ENCODE peak calls at places on chromosome 12, in four cellular contexts. One of them, this sample, is unnamed. For H3K9me3, the result is how much of the 10 kb centered on the place peaks cover.

GRCh38 chr12:21971344-21971743 is 30.1 kb upstream of the ABCC9 start:
- DNase-seq in mammary epithelial cell: no peak
- DNase-seq in HepG2: no peak
- DNase-seq in fibroblast of lung: no peak
- DNase-seq in this sample: no peak

GRCh38 chr12:49819786-49820185 is 8.4 kb downstream of the NCKAP5L start:
- DNase-seq in mammary epithelial cell: no peak
- DNase-seq in HepG2: no peak
- DNase-seq in fibroblast of lung: no peak
- DNase-seq in this sample: no peak

GRCh38 chr12:23831739-23832138 is 117.7 kb downstream of the SOX5 start:
- DNase-seq in mammary epithelial cell: no peak
- DNase-seq in HepG2: no peak
- DNase-seq in fibroblast of lung: no peak
- DNase-seq in this sample: no peak

GRCh38 chr12:22334696-22335290 is at the start of gene ST8SIA1:
- DNase-seq in mammary epithelial cell: peak
- DNase-seq in HepG2: peak
- DNase-seq in fibroblast of lung: no peak
- DNase-seq in this sample: peak

GRCh38 chr12:25089738-25090137 is 105.2 kb downstream of the DNAI7 start:
- DNase-seq in mammary epithelial cell: peak
- DNase-seq in HepG2: no peak
- DNase-seq in fibroblast of lung: peak
- DNase-seq in this sample: no peak

GRCh38 chr12:14716848-14717444 is 20.5 kb upstream of the GUCY2C start:
- DNase-seq in mammary epithelial cell: peak
- DNase-seq in HepG2: peak
- DNase-seq in fibroblast of lung: peak
- DNase-seq in this sample: peak

GRCh38 chr12:38508246-38508645 is 191.7 kb downstream of the ALG10B start:
- DNase-seq in mammary epithelial cell: peak
- DNase-seq in HepG2: no peak
- DNase-seq in fibroblast of lung: no peak
- DNase-seq in this sample: no peak

GRCh38 chr12:5305425-5305824 is 126.5 kb upstream of the NTF3 start:
- DNase-seq in mammary epithelial cell: no peak
- DNase-seq in HepG2: no peak
- DNase-seq in fibroblast of lung: no peak
- DNase-seq in this sample: no peak

GRCh38 chr12:95099270-95099790 is 25.9 kb upstream of the NR2C1 start:
- DNase-seq in mammary epithelial cell: peak
- DNase-seq in HepG2: no peak
- DNase-seq in fibroblast of lung: no peak
- DNase-seq in this sample: no peak

GRCh38 chr12:9936597-9936996 is 4.4 kb upstream of the CLEC2A start:
- DNase-seq in mammary epithelial cell: no peak
- DNase-seq in HepG2: no peak
- DNase-seq in fibroblast of lung: no peak
- DNase-seq in this sample: no peak

GRCh38 chr12:130984183-130985058 is 30.7 kb downstream of the ADGRD1 start:
- DNase-seq in mammary epithelial cell: no peak
- DNase-seq in HepG2: peak
- DNase-seq in fibroblast of lung: no peak
- DNase-seq in this sample: no peak

GRCh38 chr12:45416161-45416560 is 200.3 kb downstream of the ANO6 start:
- DNase-seq in mammary epithelial cell: no peak
- DNase-seq in HepG2: no peak
- DNase-seq in fibroblast of lung: no peak
- DNase-seq in this sample: no peak

GRCh38 chr12:64737539-64737938 is 21.7 kb downstream of the GNS start:
- DNase-seq in mammary epithelial cell: peak
- DNase-seq in HepG2: no peak
- DNase-seq in fibroblast of lung: no peak
- DNase-seq in this sample: no peak

GRCh38 chr12:128929046-128929445 is 75.8 kb downstream of the GLT1D1 start:
- DNase-seq in mammary epithelial cell: no peak
- DNase-seq in HepG2: no peak
- DNase-seq in fibroblast of lung: no peak
- DNase-seq in this sample: no peak

GRCh38 chr12:128932521-128932920 is 79.2 kb downstream of the GLT1D1 start:
- DNase-seq in mammary epithelial cell: no peak
- DNase-seq in HepG2: no peak
- DNase-seq in fibroblast of lung: no peak
- DNase-seq in this sample: no peak

GRCh38 chr12:128930591-128930990 is 77.3 kb downstream of the GLT1D1 start:
- DNase-seq in mammary epithelial cell: no peak
- DNase-seq in HepG2: no peak
- DNase-seq in fibroblast of lung: no peak
- DNase-seq in this sample: no peak

GRCh38 chr12:128933926-128934325 is 80.6 kb downstream of the GLT1D1 start:
- DNase-seq in mammary epithelial cell: no peak
- DNase-seq in HepG2: no peak
- DNase-seq in fibroblast of lung: no peak
- DNase-seq in this sample: no peak

GRCh38 chr12:128933039-128933438 is 79.8 kb downstream of the GLT1D1 start:
- DNase-seq in mammary epithelial cell: no peak
- DNase-seq in HepG2: no peak
- DNase-seq in fibroblast of lung: no peak
- DNase-seq in this sample: no peak
- H3K9me3 ChIP-seq in mammary epithelial cell: under half
- H3K9me3 ChIP-seq in HepG2: under half
- H3K9me3 ChIP-seq in fibroblast of lung: under half
- H3K9me3 ChIP-seq in this sample: under half

DNA sequence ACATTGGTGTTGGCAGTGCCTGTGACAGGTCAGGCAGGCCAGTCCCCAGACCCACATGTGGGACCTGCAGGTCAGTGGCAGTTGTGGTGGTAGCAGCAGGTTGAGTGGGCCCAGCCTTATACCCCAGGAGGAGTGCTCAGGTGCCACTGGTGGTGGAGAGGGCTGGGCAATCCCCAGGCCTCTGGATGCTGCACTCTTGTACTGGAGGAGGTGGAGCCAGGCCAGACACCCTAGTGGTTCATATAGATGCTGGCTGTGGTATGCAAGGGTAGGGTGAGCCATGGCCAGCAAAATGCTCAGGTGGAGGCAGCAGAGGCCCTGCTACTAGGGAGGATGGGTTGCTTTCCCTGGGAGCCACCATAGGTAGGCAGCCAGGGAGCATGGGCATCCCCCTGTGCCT is 190.4 kb upstream of the TMPO start:
- DNase-seq in mammary epithelial cell: no peak
- DNase-seq in HepG2: no peak
- DNase-seq in fibroblast of lung: no peak
- DNase-seq in this sample: no peak
- H3K9ac ChIP-seq in mammary epithelial cell: no peak
- H3K9ac ChIP-seq in HepG2: no peak
- H3K9ac ChIP-seq in fibroblast of lung: no peak
- H3K9ac ChIP-seq in this sample: no peak

GRCh38 chr12:112904571-112904970 is 2.2 kb upstream of the OAS1 start:
- DNase-seq in mammary epithelial cell: no peak
- DNase-seq in HepG2: no peak
- DNase-seq in fibroblast of lung: peak
- DNase-seq in this sample: peak

GRCh38 chr12:112905451-112906089 is 1.2 kb upstream of the OAS1 start:
- DNase-seq in mammary epithelial cell: peak
- DNase-seq in HepG2: no peak
- DNase-seq in fibroblast of lung: no peak
- DNase-seq in this sample: peak

GRCh38 chr12:112898380-112898779 is 8.4 kb upstream of the OAS1 start:
- DNase-seq in mammary epithelial cell: no peak
- DNase-seq in HepG2: no peak
- DNase-seq in fibroblast of lung: no peak
- DNase-seq in this sample: no peak

GRCh38 chr12:112901271-112901670 is 5.5 kb upstream of the OAS1 start:
- DNase-seq in mammary epithelial cell: no peak
- DNase-seq in HepG2: no peak
- DNase-seq in fibroblast of lung: no peak
- DNase-seq in this sample: peak

GRCh38 chr12:112900298-112901145 is 6.2 kb upstream of the OAS1 start:
- DNase-seq in mammary epithelial cell: peak
- DNase-seq in HepG2: peak
- DNase-seq in fibroblast of lung: peak
- DNase-seq in this sample: peak
- TF ChIP-seq CTCF in mammary epithelial cell: peak
- TF ChIP-seq CTCF in HepG2: peak
- TF ChIP-seq CTCF in fibroblast of lung: peak
- TF ChIP-seq CTCF in this sample: peak

DNA sequence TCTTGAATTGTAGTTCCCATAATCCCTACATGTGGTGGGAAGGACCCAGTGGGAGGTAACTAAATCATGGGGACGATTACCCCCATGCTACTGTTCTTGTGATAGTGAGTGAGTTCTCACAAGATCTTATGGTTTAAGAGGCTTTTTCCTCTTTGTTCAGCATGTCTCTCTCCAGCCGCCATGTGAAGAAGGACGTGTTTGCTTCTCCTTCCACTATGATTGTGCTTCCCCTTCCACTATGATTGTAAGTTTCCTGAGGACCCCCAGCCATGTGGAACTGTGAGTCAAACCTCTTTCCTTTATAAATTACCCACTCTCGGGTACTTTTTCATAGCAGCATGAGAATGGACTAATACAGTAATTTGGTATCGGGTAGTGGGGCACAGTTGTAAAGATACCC is 97.3 kb downstream of the PPP1R12A start:
- DNase-seq in mammary epithelial cell: no peak
- DNase-seq in HepG2: no peak
- DNase-seq in fibroblast of lung: no peak
- DNase-seq in this sample: no peak
- H3K9me3 ChIP-seq in mammary epithelial cell: under half
- H3K9me3 ChIP-seq in HepG2: under half
- H3K9me3 ChIP-seq in fibroblast of lung: under half
- H3K9me3 ChIP-seq in this sample: under half

GRCh38 chr12:78419513-78419912 is 445.1 kb upstream of the SYT1 start:
- DNase-seq in mammary epithelial cell: no peak
- DNase-seq in HepG2: no peak
- DNase-seq in fibroblast of lung: no peak
- DNase-seq in this sample: no peak

GRCh38 chr12:78418919-78419318 is 445.7 kb upstream of the SYT1 start:
- DNase-seq in mammary epithelial cell: no peak
- DNase-seq in HepG2: no peak
- DNase-seq in fibroblast of lung: no peak
- DNase-seq in this sample: no peak

GRCh38 chr12:78414071-78414470 is 450.5 kb upstream of the SYT1 start:
- DNase-seq in mammary epithelial cell: no peak
- DNase-seq in HepG2: no peak
- DNase-seq in fibroblast of lung: no peak
- DNase-seq in this sample: no peak
- H3K9ac ChIP-seq in mammary epithelial cell: no peak
- H3K9ac ChIP-seq in HepG2: no peak
- H3K9ac ChIP-seq in fibroblast of lung: no peak
- H3K9ac ChIP-seq in this sample: no peak

This sample was measured in colonic mucosa.